ENCODE peak calls at places on chromosomes 11 and 22, in six cellular contexts. One of them, this sample, is unnamed.
A peak's percentile ranks its signal among the peaks of the same experiment; 100 is the strongest.

GRCh38 chr11:18313985-18314763 is 7.8 kb downstream of the HPS5 start:
- DNase-seq in SK-N-SH: no peak
- DNase-seq in cardiac fibroblast: peak; percentile 13
- DNase-seq in aorta: no peak
- DNase-seq in neuronal stem cell: no peak
- DNase-seq in spleen: no peak
- DNase-seq in this sample: no peak

GRCh38 chr11:88329563-88330250 is 7.8 kb downstream of the CTSC start:
- DNase-seq in SK-N-SH: no peak
- DNase-seq in cardiac fibroblast: no peak
- DNase-seq in aorta: no peak
- DNase-seq in neuronal stem cell: no peak
- DNase-seq in spleen: no peak
- DNase-seq in this sample: no peak

GRCh38 chr11:117523680-117524079 is 196.0 kb downstream of the CEP164 start:
- DNase-seq in SK-N-SH: no peak
- DNase-seq in cardiac fibroblast: no peak
- DNase-seq in aorta: no peak
- DNase-seq in neuronal stem cell: no peak
- DNase-seq in spleen: no peak
- DNase-seq in this sample: no peak

GRCh38 chr11:103484545-103484944 is 375.3 kb downstream of the DYNC2H1 start:
- DNase-seq in SK-N-SH: no peak
- DNase-seq in cardiac fibroblast: no peak
- DNase-seq in aorta: no peak
- DNase-seq in neuronal stem cell: no peak
- DNase-seq in spleen: no peak
- DNase-seq in this sample: no peak

GRCh38 chr11:122007611-122008071 is 108.4 kb downstream of the BLID start:
- DNase-seq in SK-N-SH: no peak
- DNase-seq in cardiac fibroblast: peak; percentile 72
- DNase-seq in aorta: no peak
- DNase-seq in neuronal stem cell: no peak
- DNase-seq in spleen: no peak
- DNase-seq in this sample: no peak

GRCh38 chr11:57424802-57425564 is 1.9 kb downstream of the SLC43A3 start:
- DNase-seq in SK-N-SH: no peak
- DNase-seq in cardiac fibroblast: peak; percentile 94
- DNase-seq in aorta: peak; percentile 86
- DNase-seq in neuronal stem cell: no peak
- DNase-seq in spleen: peak; percentile 87
- DNase-seq in this sample: no peak

GRCh38 chr22:31107206-31108118 is at the start of gene SELENOM:
- DNase-seq in SK-N-SH: peak; percentile 98
- DNase-seq in cardiac fibroblast: peak; percentile 99
- DNase-seq in aorta: peak; percentile 98
- DNase-seq in neuronal stem cell: peak; percentile 92
- DNase-seq in spleen: peak; percentile 97
- DNase-seq in this sample: peak; percentile 91

GRCh38 chr11:28999620-29000019 is 891.4 kb downstream of the METTL15 start:
- DNase-seq in SK-N-SH: no peak
- DNase-seq in cardiac fibroblast: no peak
- DNase-seq in aorta: no peak
- DNase-seq in neuronal stem cell: no peak
- DNase-seq in spleen: no peak
- DNase-seq in this sample: no peak

GRCh38 chr11:119065369-119065768 is 2.2 kb upstream of the VPS11 start:
- DNase-seq in SK-N-SH: peak; percentile 52
- DNase-seq in cardiac fibroblast: peak; percentile 50
- DNase-seq in aorta: no peak
- DNase-seq in neuronal stem cell: no peak
- DNase-seq in spleen: no peak
- DNase-seq in this sample: peak; percentile 68

GRCh38 chr11:103486609-103487008 is 377.4 kb downstream of the DYNC2H1 start:
- DNase-seq in SK-N-SH: no peak
- DNase-seq in cardiac fibroblast: no peak
- DNase-seq in aorta: no peak
- DNase-seq in neuronal stem cell: no peak
- DNase-seq in spleen: no peak
- DNase-seq in this sample: no peak

GRCh38 chr22:48464246-48464645 is 1363.4 kb downstream of the BRD1 start:
- DNase-seq in SK-N-SH: no peak
- DNase-seq in cardiac fibroblast: no peak
- DNase-seq in aorta: peak; percentile 54
- DNase-seq in neuronal stem cell: no peak
- DNase-seq in spleen: peak; percentile 28
- DNase-seq in this sample: no peak

GRCh38 chr22:31064369-31064768 is 16.7 kb upstream of the SMTN start:
- DNase-seq in SK-N-SH: no peak
- DNase-seq in cardiac fibroblast: no peak
- DNase-seq in aorta: no peak
- DNase-seq in neuronal stem cell: no peak
- DNase-seq in spleen: no peak
- DNase-seq in this sample: no peak

GRCh38 chr11:24932110-24933000 is 435.5 kb downstream of the LUZP2 start:
- DNase-seq in SK-N-SH: no peak
- DNase-seq in cardiac fibroblast: peak; percentile 2
- DNase-seq in aorta: no peak
- DNase-seq in neuronal stem cell: no peak
- DNase-seq in spleen: no peak
- DNase-seq in this sample: no peak

GRCh38 chr11:124769804-124770774 is 8.0 kb upstream of the ESAM start:
- DNase-seq in SK-N-SH: no peak
- DNase-seq in cardiac fibroblast: peak; percentile 58
- DNase-seq in aorta: no peak
- DNase-seq in neuronal stem cell: no peak
- DNase-seq in spleen: no peak
- DNase-seq in this sample: peak; percentile 58

GRCh38 chr11:69365567-69365966 is 71.6 kb downstream of the MYEOV start:
- DNase-seq in SK-N-SH: no peak
- DNase-seq in cardiac fibroblast: no peak
- DNase-seq in aorta: no peak
- DNase-seq in neuronal stem cell: no peak
- DNase-seq in spleen: no peak
- DNase-seq in this sample: no peak

GRCh38 chr11:64592656-64593055 is 1.6 kb downstream of the SLC22A12 start:
- DNase-seq in SK-N-SH: no peak
- DNase-seq in cardiac fibroblast: no peak
- DNase-seq in aorta: peak; percentile 59
- DNase-seq in neuronal stem cell: no peak
- DNase-seq in spleen: peak; percentile 57
- DNase-seq in this sample: no peak

GRCh38 chr11:88384004-88384677 is 46.6 kb upstream of the CTSC start:
- DNase-seq in SK-N-SH: no peak
- DNase-seq in cardiac fibroblast: peak; percentile 34
- DNase-seq in aorta: no peak
- DNase-seq in neuronal stem cell: no peak
- DNase-seq in spleen: no peak
- DNase-seq in this sample: no peak

GRCh38 chr11:42239102-42239501 is 779.6 kb upstream of the LRRC4C start:
- DNase-seq in SK-N-SH: no peak
- DNase-seq in cardiac fibroblast: peak; percentile 66
- DNase-seq in aorta: no peak
- DNase-seq in neuronal stem cell: no peak
- DNase-seq in spleen: no peak
- DNase-seq in this sample: no peak

GRCh38 chr11:62444271-62444833 is 25.5 kb downstream of the SCGB1A1 start:
- DNase-seq in SK-N-SH: peak; percentile 92
- DNase-seq in cardiac fibroblast: peak; percentile 88
- DNase-seq in aorta: peak; percentile 92
- DNase-seq in neuronal stem cell: no peak
- DNase-seq in spleen: peak; percentile 85
- DNase-seq in this sample: no peak

GRCh38 chr11:62443390-62444201 is 24.8 kb downstream of the SCGB1A1 start:
- DNase-seq in SK-N-SH: peak; percentile 64
- DNase-seq in cardiac fibroblast: peak; percentile 81
- DNase-seq in aorta: peak; percentile 81
- DNase-seq in neuronal stem cell: no peak
- DNase-seq in spleen: no peak
- DNase-seq in this sample: no peak

GRCh38 chr11:62446091-62446490 is 27.3 kb downstream of the SCGB1A1 start:
- DNase-seq in SK-N-SH: no peak
- DNase-seq in cardiac fibroblast: no peak
- DNase-seq in aorta: no peak
- DNase-seq in neuronal stem cell: no peak
- DNase-seq in spleen: no peak
- DNase-seq in this sample: no peak

GRCh38 chr11:62445314-62445740 is 26.5 kb downstream of the SCGB1A1 start:
- DNase-seq in SK-N-SH: no peak
- DNase-seq in cardiac fibroblast: peak; percentile 95
- DNase-seq in aorta: no peak
- DNase-seq in neuronal stem cell: no peak
- DNase-seq in spleen: no peak
- DNase-seq in this sample: no peak

DNA sequence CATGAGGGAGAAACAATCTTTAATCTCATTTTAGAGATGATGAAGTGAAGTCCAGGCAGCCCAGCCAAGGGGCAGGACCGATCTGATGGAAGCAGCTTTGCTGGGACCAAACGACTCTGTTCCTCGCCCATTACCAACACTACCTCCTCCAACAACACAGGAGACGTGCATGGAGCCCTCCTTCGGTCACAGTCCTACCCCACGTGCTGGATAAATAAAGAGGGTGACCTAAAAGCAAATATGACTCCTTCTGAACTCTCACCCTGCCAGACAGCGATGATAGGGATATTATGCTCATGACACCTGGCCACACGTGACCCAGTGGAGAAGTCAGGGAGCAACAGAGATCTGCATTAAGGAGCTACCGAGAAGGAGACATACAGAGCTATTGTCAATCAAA is 26.0 kb downstream of the SCGB1A1 start:
- DNase-seq in SK-N-SH: no peak
- DNase-seq in cardiac fibroblast: no peak
- DNase-seq in aorta: no peak
- DNase-seq in neuronal stem cell: no peak
- DNase-seq in spleen: no peak
- DNase-seq in this sample: no peak
- H3K4me3 ChIP-seq in SK-N-SH: peak overlapping the region; percentile 55
- H3K4me3 ChIP-seq in cardiac fibroblast: peak overlapping the region; percentile 51
- H3K4me3 ChIP-seq in aorta: no peak overlapping the region
- H3K4me3 ChIP-seq in neuronal stem cell: no peak overlapping the region
- H3K4me3 ChIP-seq in spleen: peak overlapping the region; percentile 27
- H3K4me3 ChIP-seq in this sample: peak overlapping the region; percentile 23

DNA sequence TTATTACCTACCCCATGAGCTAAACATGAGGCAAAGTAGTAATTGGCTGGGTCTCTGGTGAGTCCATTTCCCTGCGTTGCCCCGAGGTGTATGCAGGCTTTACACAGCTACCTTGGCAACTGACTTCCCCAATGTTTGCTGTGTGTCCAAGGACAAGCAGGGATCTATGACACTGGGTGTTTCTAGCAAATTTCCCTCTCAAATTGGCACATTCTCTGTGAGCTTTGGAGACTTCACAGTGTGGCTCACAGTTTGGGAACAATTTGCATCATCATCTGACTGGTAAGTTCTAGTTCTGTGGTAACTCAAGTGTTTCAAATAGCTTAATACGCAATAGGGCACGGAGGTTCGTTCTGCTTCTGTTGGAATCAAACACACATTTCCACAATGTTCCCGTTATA is 12.5 kb downstream of the NNMT start:
- DNase-seq in SK-N-SH: no peak
- DNase-seq in cardiac fibroblast: peak; percentile 84
- DNase-seq in aorta: no peak
- DNase-seq in neuronal stem cell: no peak
- DNase-seq in spleen: no peak
- DNase-seq in this sample: no peak
- H3K4me3 ChIP-seq in SK-N-SH: no peak overlapping the region
- H3K4me3 ChIP-seq in cardiac fibroblast: no peak overlapping the region
- H3K4me3 ChIP-seq in aorta: no peak overlapping the region
- H3K4me3 ChIP-seq in neuronal stem cell: no peak overlapping the region
- H3K4me3 ChIP-seq in spleen: no peak overlapping the region
- H3K4me3 ChIP-seq in this sample: no peak overlapping the region

DNA sequence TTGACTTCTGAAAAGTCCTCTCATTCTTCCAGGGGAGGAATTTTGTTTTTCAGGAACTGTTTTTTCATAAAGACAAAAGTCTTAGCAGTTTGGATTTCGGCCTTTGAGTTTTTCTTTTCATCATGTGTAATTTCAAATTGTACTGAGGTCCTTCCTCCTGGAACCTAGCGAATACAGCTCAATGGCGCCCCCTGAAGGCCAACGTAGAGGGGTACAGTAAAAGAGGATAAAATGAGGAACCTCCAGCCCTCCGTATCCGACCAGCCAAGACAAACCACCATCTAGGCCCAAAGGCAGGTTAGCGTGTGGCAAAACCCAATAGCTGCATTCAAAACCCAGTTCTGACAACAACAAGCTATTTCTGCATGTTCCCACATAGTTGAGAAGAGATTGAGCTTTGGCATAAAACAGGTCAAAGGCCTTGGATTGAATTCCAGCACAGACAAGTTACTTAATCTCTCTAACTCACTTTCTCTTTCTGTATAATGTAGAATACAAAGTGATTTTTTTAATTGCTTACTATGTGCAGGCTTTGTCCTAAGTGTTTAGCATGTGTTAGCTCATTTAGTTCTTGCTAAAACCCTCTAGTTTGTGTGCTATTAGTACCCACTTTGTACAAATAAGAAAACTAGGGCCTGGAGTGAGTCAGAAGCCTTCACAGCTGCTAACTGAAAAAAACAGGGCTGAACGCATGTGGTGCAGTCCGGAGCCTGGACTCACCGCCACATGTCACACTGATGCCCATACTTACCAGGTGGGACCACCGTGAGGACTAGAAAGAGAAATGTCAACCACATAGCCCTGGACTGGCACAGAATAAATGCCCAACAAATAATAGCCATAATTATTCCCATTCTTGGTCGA is 43.2 kb upstream of the ETS1 start:
- DNase-seq in SK-N-SH: peak; percentile 83
- DNase-seq in cardiac fibroblast: peak; percentile 92
- DNase-seq in aorta: peak; percentile 97
- DNase-seq in neuronal stem cell: peak; percentile 84
- DNase-seq in spleen: peak; percentile 96
- DNase-seq in this sample: peak; percentile 88
- H3K4me3 ChIP-seq in SK-N-SH: no peak overlapping the region
- H3K4me3 ChIP-seq in cardiac fibroblast: no peak overlapping the region
- H3K4me3 ChIP-seq in aorta: no peak overlapping the region
- H3K4me3 ChIP-seq in neuronal stem cell: no peak overlapping the region
- H3K4me3 ChIP-seq in spleen: no peak overlapping the region
- H3K4me3 ChIP-seq in this sample: no peak overlapping the region

DNA sequence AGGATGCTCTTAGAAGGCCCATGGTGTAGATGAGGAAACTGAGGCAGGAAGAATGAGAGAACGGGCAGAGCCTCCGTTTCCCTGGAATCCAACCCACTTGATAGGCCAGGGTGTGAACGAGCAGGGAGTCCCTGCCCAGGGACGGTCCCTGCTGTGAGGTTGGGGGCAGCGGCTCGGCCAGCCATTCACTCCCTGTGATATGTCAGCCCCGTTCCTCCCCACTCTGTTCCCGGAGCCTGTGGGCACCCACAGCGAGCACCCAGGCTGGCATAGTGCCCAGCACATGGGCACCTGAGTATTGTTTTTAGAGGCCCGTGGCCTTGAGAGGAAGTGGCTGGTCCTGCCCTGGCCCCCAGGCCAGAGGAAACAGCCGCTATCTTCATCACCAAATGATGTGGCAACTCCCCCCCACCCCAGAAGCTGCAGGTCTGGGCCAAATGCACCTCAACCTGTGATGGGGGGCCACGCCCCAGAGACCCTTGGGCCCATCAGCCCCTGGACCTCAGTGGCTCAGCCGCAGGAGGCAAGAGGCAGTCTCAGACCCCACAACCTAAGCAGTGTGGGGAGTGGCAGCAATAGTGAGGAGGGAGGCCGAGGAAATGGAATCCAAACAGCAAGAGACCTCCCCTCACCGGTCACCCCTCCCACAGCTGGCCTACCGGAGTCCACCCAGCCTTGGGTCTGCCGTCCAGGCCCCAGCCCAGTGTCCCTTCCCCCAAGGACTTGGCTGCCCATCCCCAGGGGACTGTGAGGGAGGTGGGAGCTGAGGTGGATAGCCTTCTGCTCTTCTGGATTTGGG is 2.1 kb downstream of the ALDH3B1 start:
- DNase-seq in SK-N-SH: no peak
- DNase-seq in cardiac fibroblast: no peak
- DNase-seq in aorta: no peak
- DNase-seq in neuronal stem cell: no peak
- DNase-seq in spleen: no peak
- DNase-seq in this sample: no peak
- H3K4me3 ChIP-seq in SK-N-SH: no peak overlapping the region
- H3K4me3 ChIP-seq in cardiac fibroblast: no peak overlapping the region
- H3K4me3 ChIP-seq in aorta: no peak overlapping the region
- H3K4me3 ChIP-seq in neuronal stem cell: peak overlapping the region; percentile 11
- H3K4me3 ChIP-seq in spleen: no peak overlapping the region
- H3K4me3 ChIP-seq in this sample: no peak overlapping the region

This sample was measured in Caco-2.